ENCODE peak calls at places on chromosomes 4 and X, in nine cellular contexts. W is retinal pigment epithelial cell, G is endothelial cell, B is cardiac muscle cell, F is pancreas, K is right lobe of liver, Y is fibroblast of the aortic adventitia, O is astrocyte of the spinal cord, H is upper lobe of left lung. X is an unnamed sample.

GRCh38 chrX:54430519-54430918 is 9.7 kb upstream of the TSR2 start:
- DNase-seq in W (no peak), H (no peak), K (no peak), G (no peak), B (no peak), Y (no peak), F (no peak), O (no peak), X (no peak)

GRCh38 chr4:141058739-141059507 is 74.3 kb downstream of the RNF150 start:
- DNase-seq in B (no peak), W (no peak), F (no peak), K (no peak), O (peak), H (no peak), G (no peak), Y (peak), X (no peak)

GRCh38 chrX:110600745-110601310 is 194.8 kb downstream of the CHRDL1 start:
- DNase-seq in Y (peak), O (no peak), H (no peak), B (no peak), K (no peak), F (no peak), G (no peak), W (no peak), X (no peak)

GRCh38 chr4:144399927-144400326 is 246.0 kb upstream of the HHIP start:
- DNase-seq in H (no peak), O (peak), W (peak), G (no peak), F (no peak), Y (peak), B (no peak), K (no peak), X (no peak)

GRCh38 chr4:5798946-5799345 is 87.9 kb downstream of the EVC start:
- DNase-seq in K (no peak), Y (no peak), H (peak), O (no peak), B (no peak), G (no peak), W (no peak), F (no peak), X (no peak)

GRCh38 chr4:102620697-102621497 is 119.7 kb downstream of the NFKB1 start:
- DNase-seq in O (peak), H (peak), K (peak), W (peak), Y (peak), B (peak), F (peak), G (no peak), X (no peak)

GRCh38 chrX:19955306-19955705 is 35.6 kb downstream of the BCLAF3 start:
- DNase-seq in W (no peak), H (no peak), O (no peak), Y (no peak), F (no peak), K (no peak), B (no peak), G (no peak), X (no peak)

GRCh38 chr4:80803337-80803736 is 227.2 kb upstream of the BMP3 start:
- DNase-seq in Y (no peak), F (no peak), G (no peak), H (no peak), B (no peak), W (no peak), K (no peak), O (no peak), X (no peak)

GRCh38 chrX:135981662-135982061 is 3.6 kb upstream of the SLC9A6 start:
- DNase-seq in Y (no peak), W (no peak), H (no peak), O (no peak), K (no peak), B (no peak), G (no peak), F (no peak), X (no peak)

GRCh38 chr4:96052827-96053226 is 212.9 kb downstream of the PDHA2 start:
- DNase-seq in W (no peak), H (no peak), O (no peak), F (no peak), B (no peak), G (no peak), K (no peak), Y (no peak), X (no peak)

GRCh38 chr4:188434686-188435085 is 295.4 kb downstream of the TRIML1 start:
- DNase-seq in H (no peak), W (no peak), G (no peak), B (no peak), O (no peak), F (no peak), Y (no peak), K (no peak), X (no peak)

GRCh38 chr4:146511381-146511780 is 10.4 kb downstream of the SLC10A7 start:
- DNase-seq in G (no peak), K (no peak), Y (no peak), W (no peak), H (no peak), O (no peak), B (no peak), F (no peak), X (no peak)

GRCh38 chr4:42676066-42676951 is 19.4 kb upstream of the ATP8A1 start:
- DNase-seq in B (no peak), F (no peak), Y (peak), H (no peak), G (no peak), O (no peak), W (no peak), K (no peak), X (no peak)

GRCh38 chr4:17009871-17010367 is 111.5 kb upstream of the LDB2 start:
- DNase-seq in K (no peak), F (no peak), B (no peak), W (no peak), O (no peak), Y (no peak), H (no peak), G (no peak), X (peak)

GRCh38 chrX:45735571-45735970 is 534.9 kb upstream of the DIPK2B start:
- DNase-seq in G (no peak), H (no peak), K (no peak), W (no peak), F (no peak), B (no peak), Y (no peak), O (peak), X (no peak)

GRCh38 chr4:54067163-54067562 is 2.8 kb upstream of the CHIC2 start:
- DNase-seq in Y (peak), B (no peak), H (no peak), K (no peak), F (no peak), W (peak), O (peak), G (peak), X (no peak)

GRCh38 chr4:26022346-26022891 is 108.4 kb downstream of the SMIM20 start:
- DNase-seq in G (no peak), O (peak), Y (peak), B (no peak), H (peak), K (no peak), F (peak), W (no peak), X (no peak)

GRCh38 chr4:128863314-128864075 is 54.0 kb downstream of the JADE1 start:
- DNase-seq in G (peak), O (peak), K (peak), H (peak), F (peak), B (peak), W (peak), Y (peak), X (peak)

GRCh38 chr4:165714650-165715049 is 158.4 kb upstream of the TLL1 start:
- DNase-seq in G (no peak), H (no peak), Y (no peak), F (no peak), K (no peak), B (no peak), W (no peak), O (no peak), X (no peak)

GRCh38 chr4:139163806-139164206 is 13.2 kb downstream of the ELF2 start:
- DNase-seq in W (no peak), G (no peak), B (no peak), K (no peak), F (no peak), H (no peak), Y (no peak), O (no peak), X (no peak)

GRCh38 chr4:139164731-139165130 is 12.3 kb downstream of the ELF2 start:
- DNase-seq in G (no peak), W (no peak), F (no peak), Y (no peak), K (no peak), H (no peak), O (no peak), B (no peak), X (no peak)

GRCh38 chr4:139170932-139171331 is 6.1 kb downstream of the ELF2 start:
- DNase-seq in H (no peak), G (no peak), B (no peak), K (no peak), Y (no peak), O (no peak), F (no peak), W (no peak), X (no peak)

GRCh38 chr4:139171878-139172691 is 4.9 kb downstream of the ELF2 start:
- DNase-seq in G (no peak), K (no peak), F (no peak), O (peak), Y (peak), H (no peak), W (no peak), B (no peak), X (no peak)

DNA sequence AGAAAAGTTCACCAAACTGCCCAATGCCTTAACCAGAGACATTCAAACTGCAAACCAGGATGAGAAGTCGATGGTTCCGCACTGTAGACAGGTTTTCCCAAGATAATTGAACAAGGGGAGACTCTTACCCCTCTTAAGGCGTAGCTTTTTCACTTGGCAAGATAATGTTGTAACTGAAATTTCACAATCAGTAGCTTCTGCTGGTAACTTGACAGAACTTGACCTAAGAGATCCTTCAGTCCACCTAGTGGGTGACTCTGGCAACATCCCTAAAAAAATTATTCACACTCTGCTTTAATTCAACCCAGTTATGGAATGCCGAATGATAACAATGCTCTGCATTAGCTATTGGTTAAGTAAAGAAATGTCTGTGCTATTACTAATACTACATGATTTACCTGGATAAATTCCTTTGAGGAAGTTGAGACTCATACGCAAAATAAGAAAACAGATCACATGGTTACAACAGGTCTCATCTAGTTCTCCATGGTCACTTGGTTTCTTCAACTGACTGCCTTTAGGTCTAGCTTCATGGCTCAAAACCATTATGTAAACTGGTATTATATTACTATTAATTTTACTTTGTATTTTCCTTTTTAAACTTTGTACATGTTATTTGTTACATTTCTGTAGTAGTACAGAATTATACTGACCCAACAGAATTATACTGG is 9.1 kb downstream of the ELF2 start:
- DNase-seq in H (no peak), O (peak), F (no peak), B (no peak), K (peak), G (no peak), Y (peak), W (no peak), X (no peak)
- TF ChIP-seq CTCF in H (peak), O (peak), F (no peak), B (peak), K (peak), G (peak), Y (peak), W (peak), X (peak)

DNA sequence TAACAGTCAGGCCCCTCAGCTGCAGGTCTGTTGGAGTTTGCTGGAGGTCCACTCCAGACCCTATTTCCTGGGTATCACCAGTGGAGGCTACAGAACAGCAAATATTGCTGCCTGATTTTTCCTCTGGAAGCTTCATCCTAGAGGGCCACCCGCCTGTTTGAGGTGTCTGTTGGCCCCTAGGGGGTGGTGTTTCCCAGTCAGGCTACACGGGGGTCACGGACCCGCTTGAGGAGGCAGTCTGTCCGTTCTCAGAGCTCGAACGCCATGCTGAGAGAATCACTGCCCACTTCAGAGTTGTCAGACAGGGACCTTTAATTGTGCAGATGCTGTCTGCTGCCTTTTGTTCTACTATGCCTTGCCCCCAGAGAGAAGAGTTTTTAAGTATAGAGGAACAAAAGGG is 160.8 kb downstream of the DKK2 start:
- DNase-seq in Y (no peak), W (no peak), O (no peak), H (no peak), G (no peak), F (no peak), B (no peak), K (no peak), X (peak)
- TF ChIP-seq CTCF in Y (no peak), W (peak), O (no peak), H (no peak), G (no peak), F (no peak), B (no peak), K (no peak), X (peak)

GRCh38 chr4:123994917-123995316 is 598.3 kb downstream of the SPRY1 start:
- DNase-seq in K (no peak), G (no peak), F (no peak), H (no peak), Y (no peak), O (no peak), B (no peak), W (no peak), X (no peak)
- TF ChIP-seq CTCF in K (no peak), G (peak), F (no peak), H (no peak), Y (peak), O (peak), B (peak), W (peak), X (peak)

GRCh38 chr4:30744386-30744785 is 24.2 kb downstream of the PCDH7 start:
- DNase-seq in W (no peak), H (no peak), G (no peak), B (no peak), K (no peak), F (no peak), Y (peak), O (no peak), X (no peak)
- TF ChIP-seq CTCF in W (no peak), H (no peak), G (no peak), B (no peak), K (no peak), F (no peak), Y (no peak), O (no peak), X (no peak)

GRCh38 chrX:120568609-120569008 is 7.8 kb upstream of the CUL4B start:
- DNase-seq in O (no peak), H (no peak), K (no peak), W (no peak), G (no peak), B (no peak), Y (no peak), F (no peak), X (no peak)
- TF ChIP-seq CTCF in O (no peak), H (no peak), K (no peak), W (no peak), G (no peak), B (no peak), Y (no peak), F (no peak), X (no peak)

GRCh38 chr4:111842336-111842735 is 302.9 kb upstream of the FAM241A start:
- DNase-seq in O (no peak), H (no peak), K (no peak), F (no peak), G (no peak), W (no peak), Y (no peak), B (no peak), X (no peak)

GRCh38 chr4:111849726-111850284 is 295.4 kb upstream of the FAM241A start:
- DNase-seq in O (peak), F (no peak), G (no peak), W (no peak), Y (no peak), H (no peak), K (no peak), B (no peak), X (no peak)

DNA sequence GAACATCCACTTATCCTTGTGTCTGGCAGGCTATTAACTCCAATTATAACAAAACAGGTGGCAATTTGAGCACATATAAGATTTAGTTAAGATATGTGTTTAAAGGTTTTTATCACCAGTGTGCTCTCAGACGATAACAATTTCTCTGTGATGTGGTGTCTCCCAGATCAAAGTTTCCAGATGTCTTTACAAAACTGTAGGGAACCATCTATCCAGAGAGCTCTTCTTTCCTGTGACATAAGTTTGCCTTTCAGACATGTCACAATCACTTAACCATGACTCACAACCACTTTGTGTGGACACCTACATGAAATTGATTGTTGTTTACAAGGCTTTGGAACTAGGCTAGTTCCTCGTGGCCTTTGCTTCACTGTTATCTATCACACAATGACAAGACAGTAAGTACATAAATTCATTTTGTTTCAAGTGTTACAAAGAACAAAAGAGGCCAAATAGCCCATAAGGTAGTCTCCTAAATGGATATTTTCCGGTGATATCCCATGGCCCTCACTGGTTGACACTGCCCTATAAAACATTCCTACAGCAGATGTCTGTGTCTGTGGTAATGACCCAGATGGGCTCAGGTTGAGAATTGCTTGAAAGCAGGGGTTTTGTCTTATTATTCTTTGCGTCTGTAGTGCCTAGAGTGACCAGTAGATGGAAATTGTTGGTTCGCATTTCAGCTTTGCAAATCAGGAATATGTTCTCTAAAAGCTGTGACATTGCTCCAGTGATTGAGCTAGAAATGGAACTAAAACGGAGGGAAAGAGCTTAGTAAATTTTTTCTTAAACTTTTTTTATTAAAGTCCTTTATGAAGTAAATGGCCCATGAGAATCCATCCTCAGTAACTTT is 297.8 kb upstream of the FAM241A start:
- DNase-seq in O (no peak), K (no peak), Y (peak), W (no peak), H (no peak), F (no peak), G (no peak), B (no peak), X (no peak)
- TF ChIP-seq CTCF in O (peak), K (no peak), Y (peak), W (peak), H (no peak), F (no peak), G (peak), B (no peak), X (peak)

GRCh38 chr4:143185253-143186107 is 763 bp downstream of the USP38 start:
- DNase-seq in B (no peak), K (peak), F (no peak), Y (peak), O (no peak), W (no peak), G (no peak), H (peak), X (peak)

GRCh38 chr4:143184217-143184502 is 557 bp upstream of the USP38 start:
- DNase-seq in H (no peak), F (no peak), B (no peak), K (no peak), O (no peak), W (no peak), Y (no peak), G (no peak), X (no peak)

GRCh38 chr4:143186202-143186601 is 1.5 kb downstream of the USP38 start:
- DNase-seq in W (no peak), K (no peak), H (no peak), G (no peak), O (no peak), Y (peak), F (no peak), B (no peak), X (no peak)

GRCh38 chr4:143183513-143184216 is 1.1 kb upstream of the USP38 start:
- DNase-seq in K (no peak), H (no peak), Y (peak), G (no peak), W (no peak), B (no peak), F (no peak), O (peak), X (no peak)

DNA sequence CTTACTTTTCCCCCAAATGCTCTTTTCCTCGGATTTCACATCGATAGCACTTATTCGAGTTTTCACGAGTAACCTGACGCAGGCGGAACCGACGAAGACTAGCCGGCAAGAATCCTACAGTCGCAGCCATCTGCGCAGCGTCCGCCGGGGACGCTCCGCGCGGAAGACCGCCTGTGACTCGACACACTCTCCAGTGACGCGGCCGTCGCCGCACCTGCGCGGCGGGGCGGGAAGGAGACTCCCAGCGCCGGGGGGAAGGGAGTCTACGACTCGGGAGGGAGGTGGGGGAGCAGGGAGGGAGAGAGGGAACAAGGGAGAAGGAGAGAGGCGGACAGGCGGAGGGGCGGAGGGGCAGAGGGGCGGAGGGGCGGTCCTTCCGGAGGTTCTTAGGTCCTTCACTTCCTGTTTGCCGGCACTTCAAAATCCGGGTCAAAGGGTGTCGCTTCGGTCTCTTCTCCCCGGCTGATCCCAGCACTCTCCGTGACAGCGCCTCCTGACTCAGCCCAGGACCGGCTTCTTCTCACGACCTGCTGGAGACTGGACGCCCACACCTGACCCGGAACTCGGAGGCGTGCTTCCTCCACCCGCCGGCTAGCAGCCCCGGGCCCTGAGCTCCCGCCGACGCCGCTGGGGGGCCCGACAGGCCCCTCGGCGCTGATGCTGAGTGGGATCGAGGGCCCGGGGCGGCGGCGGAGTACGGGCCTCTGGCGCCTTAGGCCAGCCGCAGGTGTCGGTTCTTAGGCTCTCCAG is at the start of gene USP38:
- DNase-seq in K (peak), W (peak), G (peak), Y (peak), F (peak), B (peak), O (peak), H (peak), X (peak)
- TF ChIP-seq CTCF in K (peak), W (no peak), G (no peak), Y (peak), F (no peak), B (no peak), O (no peak), H (no peak), X (peak)

GRCh38 chr4:8393593-8394038 is 46.9 kb downstream of the ACOX3 start:
- DNase-seq in O (peak), H (no peak), G (no peak), W (peak), K (no peak), F (no peak), Y (peak), B (no peak), X (no peak)
- TF ChIP-seq CTCF in O (peak), H (no peak), G (no peak), W (peak), K (no peak), F (no peak), Y (peak), B (peak), X (no peak)

DNA sequence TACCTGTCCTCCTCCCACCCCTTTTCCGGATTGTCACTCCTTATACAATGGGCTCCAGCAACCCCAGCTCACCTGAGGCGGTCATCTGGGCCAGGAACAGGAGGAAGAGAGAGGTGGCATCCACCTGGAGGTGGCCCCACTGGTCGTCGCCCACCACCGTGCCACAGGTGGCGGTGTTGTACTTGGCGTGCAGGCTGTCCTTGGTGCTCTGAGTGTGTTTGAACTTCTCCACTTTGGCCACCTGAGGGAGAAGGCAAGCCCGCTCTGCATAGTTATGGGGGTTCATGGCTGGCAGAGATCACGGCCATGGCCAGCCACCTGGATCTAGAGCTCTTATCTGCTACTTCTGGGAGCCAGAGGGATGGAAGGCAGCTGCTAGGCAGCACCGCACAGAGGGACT is 32.9 kb downstream of the PHKA2 start:
- DNase-seq in K (no peak), H (no peak), B (no peak), W (no peak), G (no peak), Y (no peak), F (no peak), O (no peak), X (peak)
- TF ChIP-seq CTCF in K (no peak), H (no peak), B (no peak), W (peak), G (no peak), Y (no peak), F (no peak), O (no peak), X (peak)

X was measured in endodermal cell.